ENCODE peak calls at places on chromosome 2, in nine cellular contexts. L is CD8-positive, alpha-beta memory T cell; P is cardiac muscle cell; D is OCI-LY7; F is IMR-90; B is HAP-1; M is HepG2; O is kidney; Z is body of pancreas. J is an unnamed sample. For H3K36me3 and H3K4me1, the result is how much of the 10 kb centered on the place peaks cover.

GRCh38 chr2:9779572-9780264 is 63.6 kb upstream of the TAF1B start:
- DNase-seq in F (no peak), B (no peak), L (peak), M (no peak), O (peak), D (peak), P (no peak), Z (no peak), J (no peak)

GRCh38 chr2:159755788-159756187 is 42.2 kb downstream of the CD302 start:
- DNase-seq in M (peak), Z (no peak), P (peak), L (no peak), O (no peak), B (peak), D (no peak), F (peak), J (no peak)

GRCh38 chr2:121647396-121647795 is 1.9 kb downstream of the CLASP1 start:
- DNase-seq in P (no peak), D (no peak), F (no peak), B (no peak), Z (no peak), O (no peak), M (no peak), L (no peak), J (no peak)

GRCh38 chr2:28445448-28446258 is 50.2 kb upstream of the PLB1 start:
- DNase-seq in M (no peak), F (peak), B (no peak), L (no peak), D (no peak), Z (no peak), P (peak), O (no peak), J (peak)

GRCh38 chr2:180979935-180980184 is 545 bp upstream of the UBE2E3 start:
- DNase-seq in Z (no peak), L (no peak), F (peak), P (no peak), O (no peak), M (no peak), D (no peak), B (no peak), J (no peak)

GRCh38 chr2:41722668-41723369 is 325.0 kb upstream of the PKDCC start:
- DNase-seq in L (no peak), B (no peak), M (no peak), Z (no peak), D (no peak), O (peak), P (peak), F (peak), J (no peak)

GRCh38 chr2:239274391-239275001 is 126.3 kb downstream of the HDAC4 start:
- DNase-seq in F (peak), Z (peak), M (no peak), L (no peak), B (no peak), O (no peak), P (peak), D (no peak), J (peak)

GRCh38 chr2:133833746-133834145 is 265.5 kb upstream of the NCKAP5 start:
- DNase-seq in Z (no peak), O (no peak), M (no peak), P (no peak), B (no peak), F (no peak), D (no peak), L (no peak), J (no peak)

GRCh38 chr2:11155326-11156059 is at the start of gene SLC66A3:
- DNase-seq in O (no peak), D (peak), Z (no peak), L (no peak), B (no peak), F (peak), M (peak), P (peak), J (no peak)

GRCh38 chr2:232014681-232015080 is 53.2 kb downstream of the DIS3L2 start:
- DNase-seq in B (peak), Z (no peak), P (no peak), F (no peak), O (no peak), D (no peak), L (no peak), M (no peak), J (no peak)

GRCh38 chr2:10188211-10188610 is 65.7 kb downstream of the RRM2 start:
- DNase-seq in F (peak), L (no peak), O (no peak), Z (no peak), D (no peak), M (peak), B (peak), P (peak), J (no peak)

GRCh38 chr2:174522553-174522952 is 35.7 kb upstream of the GPR155 start:
- DNase-seq in D (peak), P (peak), M (no peak), L (no peak), Z (no peak), B (no peak), O (no peak), F (peak), J (no peak)

GRCh38 chr2:148209598-148209997 is 188.7 kb downstream of the MBD5 start:
- DNase-seq in L (no peak), B (peak), M (peak), F (no peak), Z (no peak), P (peak), O (no peak), D (peak), J (no peak)

GRCh38 chr2:225464346-225465025 is 65.0 kb downstream of the NYAP2 start:
- DNase-seq in P (no peak), O (no peak), D (no peak), B (no peak), F (no peak), Z (no peak), L (peak), M (no peak), J (no peak)

GRCh38 chr2:110679337-110679707 is 1.5 kb upstream of the BUB1 start:
- DNase-seq in M (no peak), O (no peak), L (no peak), F (no peak), Z (no peak), P (peak), D (peak), B (no peak), J (no peak)

GRCh38 chr2:136206613-136207012 is 88.7 kb upstream of the CXCR4 start:
- DNase-seq in F (no peak), L (no peak), M (no peak), D (peak), O (no peak), B (no peak), P (no peak), Z (no peak), J (no peak)

GRCh38 chr2:164840458-164840929 is 1.1 kb downstream of the COBLL1 start:
- DNase-seq in Z (peak), D (no peak), F (no peak), M (peak), L (no peak), O (peak), B (peak), P (no peak), J (peak)

GRCh38 chr2:156042895-156043294 is 289.6 kb downstream of the NR4A2 start:
- DNase-seq in M (peak), F (no peak), D (no peak), B (no peak), P (no peak), O (no peak), L (no peak), Z (no peak), J (no peak)

GRCh38 chr2:69617744-69618143 is 25.8 kb downstream of the AAK1 start:
- DNase-seq in D (no peak), M (no peak), Z (no peak), P (no peak), O (no peak), F (no peak), B (no peak), L (no peak), J (no peak)

GRCh38 chr2:15571729-15572128 is 10.6 kb upstream of the NBAS start:
- DNase-seq in L (no peak), P (no peak), F (no peak), M (peak), D (no peak), O (no peak), Z (no peak), B (no peak), J (no peak)

GRCh38 chr2:46075848-46076247 is 221.4 kb upstream of the EPAS1 start:
- DNase-seq in Z (no peak), O (no peak), M (no peak), B (no peak), L (no peak), P (no peak), D (no peak), F (no peak), J (no peak)

GRCh38 chr2:186433777-186434432 is 52.2 kb upstream of the ZC3H15 start:
- DNase-seq in F (no peak), M (no peak), P (no peak), L (no peak), O (no peak), Z (no peak), B (no peak), D (no peak), J (no peak)

GRCh38 chr2:79792097-79792496 is 279.2 kb downstream of the CTNNA2 start:
- DNase-seq in B (no peak), M (no peak), D (no peak), P (no peak), Z (no peak), O (no peak), L (no peak), F (no peak), J (no peak)

GRCh38 chr2:41038408-41038807 is 586.5 kb upstream of the SLC8A1 start:
- DNase-seq in O (no peak), D (no peak), B (no peak), Z (no peak), F (peak), P (peak), L (no peak), M (no peak), J (no peak)

GRCh38 chr2:111178296-111178695 is 57.6 kb downstream of the BCL2L11 start:
- DNase-seq in L (no peak), F (no peak), M (no peak), Z (no peak), O (no peak), D (no peak), P (no peak), B (no peak), J (no peak)

GRCh38 chr2:241334813-241335212 is 19.1 kb downstream of the SEPTIN2 start:
- DNase-seq in L (no peak), F (no peak), M (no peak), D (no peak), O (no peak), Z (no peak), P (no peak), B (no peak), J (no peak)

GRCh38 chr2:161905389-161906046 is 168.5 kb downstream of the DPP4 start:
- DNase-seq in D (peak), P (peak), B (no peak), M (peak), L (peak), O (no peak), Z (no peak), F (no peak), J (no peak)

GRCh38 chr2:84483320-84483719 is 24.2 kb upstream of the SUCLG1 start:
- DNase-seq in D (no peak), L (no peak), M (no peak), Z (no peak), F (no peak), O (no peak), B (no peak), P (no peak), J (no peak)

GRCh38 chr2:170339324-170339723 is 161.4 kb downstream of the MYO3B start:
- DNase-seq in D (no peak), F (no peak), M (no peak), O (no peak), B (peak), L (no peak), Z (no peak), P (no peak), J (no peak)

GRCh38 chr2:224333631-224334030 is 68.3 kb downstream of the FAM124B start:
- DNase-seq in D (no peak), L (no peak), B (no peak), M (no peak), O (no peak), Z (no peak), P (no peak), F (no peak), J (no peak)

GRCh38 chr2:49165662-49166061 is 11.3 kb upstream of the FSHR start:
- DNase-seq in P (no peak), D (no peak), Z (no peak), M (no peak), L (no peak), O (no peak), F (no peak), B (no peak), J (no peak)

GRCh38 chr2:187615364-187615763 is 61.1 kb upstream of the TFPI start:
- DNase-seq in D (no peak), F (no peak), M (no peak), P (no peak), O (no peak), L (no peak), B (no peak), Z (no peak), J (no peak)

GRCh38 chr2:23545811-23546210 is 160.8 kb downstream of the KLHL29 start:
- DNase-seq in B (no peak), F (no peak), Z (no peak), L (no peak), P (no peak), M (no peak), D (no peak), O (no peak), J (no peak)

GRCh38 chr2:140786585-140786984 is 1344.2 kb downstream of the LRP1B start:
- DNase-seq in L (no peak), M (no peak), B (peak), F (no peak), O (no peak), Z (no peak), D (no peak), P (no peak), J (no peak)

GRCh38 chr2:29010946-29011649 is 30.0 kb downstream of the TOGARAM2 start:
- DNase-seq in Z (no peak), F (peak), L (peak), B (no peak), O (peak), D (peak), M (no peak), P (peak), J (no peak)

GRCh38 chr2:230614913-230615332 is 97.7 kb upstream of the CAB39 start:
- DNase-seq in L (no peak), F (no peak), O (no peak), M (no peak), Z (no peak), D (peak), B (no peak), P (no peak), J (no peak)

GRCh38 chr2:168490916-168491605 is 35.0 kb downstream of the CERS6 start:
- DNase-seq in M (no peak), O (no peak), B (peak), L (no peak), P (no peak), Z (no peak), F (no peak), D (no peak), J (no peak)

GRCh38 chr2:58541511-58541910 is 300.4 kb upstream of the FANCL start:
- DNase-seq in Z (no peak), M (no peak), D (no peak), L (no peak), B (no peak), O (no peak), F (no peak), P (no peak), J (no peak)

GRCh38 chr2:161068670-161069069 is 91.6 kb upstream of the TANK start:
- DNase-seq in O (no peak), D (no peak), M (no peak), B (no peak), P (peak), F (peak), L (no peak), Z (no peak), J (no peak)

GRCh38 chr2:218219934-218220333 is 2.9 kb downstream of the ARPC2 start:
- DNase-seq in D (no peak), M (no peak), F (no peak), Z (no peak), O (no peak), P (no peak), B (no peak), L (no peak), J (no peak)
- H3K4me3 ChIP-seq in D (peak), M (no peak), F (no peak), Z (no peak), O (no peak), P (no peak), B (peak), L (peak), J (no peak)

DNA sequence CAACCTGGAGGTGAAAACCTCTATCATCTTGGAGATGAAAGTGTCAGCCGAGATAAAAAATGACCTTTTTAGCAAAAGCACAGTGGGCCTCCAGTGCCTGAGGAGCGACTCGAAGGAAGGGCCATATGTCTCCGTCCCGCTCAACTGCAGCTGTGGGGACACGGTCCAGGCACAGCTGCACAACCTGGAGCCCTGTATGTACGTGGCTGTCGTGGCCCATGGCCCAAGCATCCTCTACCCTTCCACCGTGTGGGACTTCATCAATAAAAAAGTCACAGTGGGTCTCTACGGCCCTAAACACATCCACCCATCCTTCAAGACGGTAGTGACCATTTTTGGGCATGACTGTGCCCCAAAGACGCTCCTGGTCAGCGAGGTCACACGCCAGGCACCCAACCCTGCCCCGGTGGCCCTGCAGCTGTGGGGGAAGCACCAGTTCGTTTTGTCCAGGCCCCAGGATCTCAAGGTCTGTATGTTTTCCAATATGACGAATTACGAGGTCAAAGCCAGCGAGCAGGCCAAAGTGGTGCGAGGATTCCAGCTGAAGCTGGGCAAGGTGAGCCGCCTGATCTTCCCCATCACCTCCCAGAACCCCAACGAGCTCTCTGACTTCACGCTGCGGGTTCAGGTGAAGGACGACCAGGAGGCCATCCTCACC is 90.2 kb downstream of the SH3BP4 start:
- DNase-seq in Z (no peak), P (no peak), O (no peak), D (no peak), L (no peak), F (no peak), M (no peak), B (no peak), J (no peak)
- H3K36me3 ChIP-seq in Z (under half), P (under half), O (under half), D (under half), L (under half), F (half or more), M (half or more), B (under half), J (under half)

DNA sequence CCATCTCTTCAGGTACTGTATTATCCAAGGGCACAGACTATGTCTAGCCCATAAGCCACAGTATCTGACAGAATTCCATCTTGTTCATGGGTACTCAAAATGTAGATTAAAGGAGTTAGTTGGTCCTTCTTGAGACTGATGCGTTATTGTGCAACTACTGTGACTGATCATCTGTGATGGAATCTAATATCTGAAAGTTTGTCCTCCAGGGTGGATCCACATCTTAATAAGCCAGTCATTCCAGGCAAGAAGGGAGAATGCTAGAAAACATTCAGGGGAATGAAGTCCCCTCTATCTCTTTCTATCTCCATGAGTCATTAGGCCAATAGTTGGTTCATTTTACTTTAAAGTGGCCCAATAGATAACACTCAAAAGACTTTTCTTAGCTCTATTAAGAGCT is 252.6 kb downstream of the EXOC6B start:
- DNase-seq in D (no peak), P (no peak), B (no peak), L (no peak), M (no peak), O (no peak), F (no peak), Z (no peak), J (no peak)
- H3K4me1 ChIP-seq in D (under half), P (under half), B (under half), L (under half), M (under half), O (under half), F (under half), Z (under half), J (under half)

DNA sequence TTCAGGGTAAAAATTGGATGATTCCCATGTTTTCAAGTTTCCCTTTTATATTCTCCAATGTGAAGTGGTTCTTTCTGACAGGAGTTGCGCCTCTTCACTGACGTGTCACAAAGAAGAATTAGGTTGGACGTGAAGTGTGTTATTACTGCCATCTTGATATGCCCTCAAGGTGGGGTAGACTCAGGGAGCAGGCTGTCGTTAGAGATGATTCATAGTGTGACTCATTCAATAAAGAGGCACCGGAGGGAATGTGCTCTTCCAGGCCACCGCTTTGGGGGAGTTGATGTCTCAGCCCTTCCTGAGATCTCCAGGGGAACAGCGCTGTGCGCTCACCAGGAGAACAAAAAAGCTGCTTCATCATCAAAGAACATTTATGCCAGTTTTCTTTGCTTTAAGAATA is 3.6 kb upstream of the DGKD start:
- DNase-seq in Z (no peak), O (no peak), L (no peak), M (peak), P (peak), F (peak), D (no peak), B (peak), J (peak)
- H3K4me3 ChIP-seq in Z (no peak), O (no peak), L (no peak), M (no peak), P (no peak), F (no peak), D (no peak), B (no peak), J (no peak)